ENCODE peak calls at places on chromosome 5, in seven cellular contexts. K, D, U, O, A, L and R are unnamed samples.

GRCh38 chr5:19903611-19904010 is 84.4 kb downstream of the CDH18 start:
- DNase-seq in K (no peak), U (no peak), O (no peak), A (no peak), L (no peak), D (no peak), R (no peak)

GRCh38 chr5:103562084-103562452 is 521 bp downstream of the NUDT12 start:
- DNase-seq in O (no peak), D (no peak), K (no peak), L (no peak), U (no peak), A (no peak), R (no peak)

GRCh38 chr5:122723606-122724352 is 51.1 kb upstream of the SNX2 start:
- DNase-seq in A (no peak), O (no peak), D (no peak), L (no peak), K (no peak), U (no peak), R (no peak)

GRCh38 chr5:151092750-151093149 is 11.9 kb upstream of the TNIP1 start:
- DNase-seq in A (no peak), K (no peak), U (no peak), L (no peak), O (no peak), D (no peak), R (no peak)

GRCh38 chr5:154077692-154078091 is 38.9 kb downstream of the MFAP3 start:
- DNase-seq in U (no peak), L (no peak), D (no peak), A (no peak), K (no peak), O (no peak), R (no peak)

GRCh38 chr5:74638776-74639537 is 1.6 kb downstream of the ENC1 start:
- DNase-seq in O (no peak), K (no peak), A (no peak), U (no peak), L (no peak), D (no peak), R (no peak)

GRCh38 chr5:173581408-173582197 is 34.8 kb downstream of the BOD1 start:
- DNase-seq in O (peak; percentile 45), D (peak; percentile 12), A (no peak), U (no peak), L (peak; percentile 78), K (peak; percentile 79), R (no peak)

GRCh38 chr5:144092510-144092909 is 77.9 kb downstream of the YIPF5 start:
- DNase-seq in U (no peak), A (no peak), K (no peak), L (no peak), D (no peak), O (no peak), R (no peak)

GRCh38 chr5:111163000-111163399 is 61.2 kb upstream of the CAMK4 start:
- DNase-seq in L (no peak), K (no peak), U (no peak), O (no peak), A (no peak), D (no peak), R (no peak)

GRCh38 chr5:33091571-33092363 is 349.0 kb upstream of the TARS1 start:
- DNase-seq in U (no peak), L (no peak), D (no peak), A (no peak), K (no peak), O (no peak), R (no peak)